ENCODE peak calls at places on chromosomes 6 and 20, in six cellular contexts. One of them, this sample, is unnamed.

GRCh38 chr20:38153401-38153800 is 11.7 kb downstream of the TGM2 start:
- DNase-seq in H1: no peak
- DNase-seq in mesendoderm: no peak
- DNase-seq in mesenchymal stem cell: no peak
- DNase-seq in trophoblast cell: no peak
- DNase-seq in IMR-90: no peak
- DNase-seq in this sample: no peak

GRCh38 chr6:109428889-109429477 is 11.4 kb downstream of the PPIL6 start:
- DNase-seq in H1: no peak
- DNase-seq in mesendoderm: no peak
- DNase-seq in mesenchymal stem cell: peak
- DNase-seq in trophoblast cell: no peak
- DNase-seq in IMR-90: peak
- DNase-seq in this sample: no peak

GRCh38 chr6:39847216-39847615 is 55.0 kb downstream of the DAAM2 start:
- DNase-seq in H1: no peak
- DNase-seq in mesendoderm: no peak
- DNase-seq in mesenchymal stem cell: no peak
- DNase-seq in trophoblast cell: no peak
- DNase-seq in IMR-90: no peak
- DNase-seq in this sample: no peak

GRCh38 chr6:22145823-22146379 is 150.9 kb downstream of the PRL start:
- DNase-seq in H1: no peak
- DNase-seq in mesendoderm: peak
- DNase-seq in mesenchymal stem cell: peak
- DNase-seq in trophoblast cell: no peak
- DNase-seq in IMR-90: peak
- DNase-seq in this sample: no peak

GRCh38 chr6:35402136-35402855 is 49.8 kb upstream of the FANCE start:
- DNase-seq in H1: no peak
- DNase-seq in mesendoderm: no peak
- DNase-seq in mesenchymal stem cell: no peak
- DNase-seq in trophoblast cell: no peak
- DNase-seq in IMR-90: no peak
- DNase-seq in this sample: peak

GRCh38 chr6:128806274-128806673 is 76.7 kb upstream of the LAMA2 start:
- DNase-seq in H1: no peak
- DNase-seq in mesendoderm: no peak
- DNase-seq in mesenchymal stem cell: peak
- DNase-seq in trophoblast cell: peak
- DNase-seq in IMR-90: no peak
- DNase-seq in this sample: no peak

GRCh38 chr6:43825187-43826115 is 55.4 kb downstream of the VEGFA start:
- DNase-seq in H1: no peak
- DNase-seq in mesendoderm: peak
- DNase-seq in mesenchymal stem cell: no peak
- DNase-seq in trophoblast cell: no peak
- DNase-seq in IMR-90: no peak
- DNase-seq in this sample: no peak

GRCh38 chr20:23286346-23286745 is 64.2 kb upstream of the NXT1 start:
- DNase-seq in H1: no peak
- DNase-seq in mesendoderm: no peak
- DNase-seq in mesenchymal stem cell: no peak
- DNase-seq in trophoblast cell: no peak
- DNase-seq in IMR-90: no peak
- DNase-seq in this sample: no peak

GRCh38 chr20:25508083-25508770 is 77.1 kb downstream of the NINL start:
- DNase-seq in H1: no peak
- DNase-seq in mesendoderm: no peak
- DNase-seq in mesenchymal stem cell: peak
- DNase-seq in trophoblast cell: no peak
- DNase-seq in IMR-90: peak
- DNase-seq in this sample: no peak

GRCh38 chr6:166364480-166364879 is 18.3 kb downstream of the MPC1 start:
- DNase-seq in H1: no peak
- DNase-seq in mesendoderm: no peak
- DNase-seq in mesenchymal stem cell: no peak
- DNase-seq in trophoblast cell: no peak
- DNase-seq in IMR-90: no peak
- DNase-seq in this sample: no peak

GRCh38 chr20:62771396-62772102 is 24.7 kb upstream of the MRGBP start:
- DNase-seq in H1: no peak
- DNase-seq in mesendoderm: no peak
- DNase-seq in mesenchymal stem cell: no peak
- DNase-seq in trophoblast cell: no peak
- DNase-seq in IMR-90: no peak
- DNase-seq in this sample: no peak

GRCh38 chr20:20820780-20821495 is 108.5 kb upstream of the RALGAPA2 start:
- DNase-seq in H1: no peak
- DNase-seq in mesendoderm: peak
- DNase-seq in mesenchymal stem cell: no peak
- DNase-seq in trophoblast cell: no peak
- DNase-seq in IMR-90: no peak
- DNase-seq in this sample: no peak

GRCh38 chr6:118042855-118043254 is 135.8 kb downstream of the SLC35F1 start:
- DNase-seq in H1: no peak
- DNase-seq in mesendoderm: no peak
- DNase-seq in mesenchymal stem cell: peak
- DNase-seq in trophoblast cell: no peak
- DNase-seq in IMR-90: no peak
- DNase-seq in this sample: no peak

GRCh38 chr6:88449770-88450169 is 283.6 kb upstream of the CNR1 start:
- DNase-seq in H1: no peak
- DNase-seq in mesendoderm: no peak
- DNase-seq in mesenchymal stem cell: no peak
- DNase-seq in trophoblast cell: no peak
- DNase-seq in IMR-90: no peak
- DNase-seq in this sample: no peak

GRCh38 chr20:1467355-1468116 is 887 bp upstream of the NSFL1C start:
- DNase-seq in H1: peak
- DNase-seq in mesendoderm: peak
- DNase-seq in mesenchymal stem cell: no peak
- DNase-seq in trophoblast cell: peak
- DNase-seq in IMR-90: no peak
- DNase-seq in this sample: no peak

GRCh38 chr6:121608270-121608669 is 172.8 kb downstream of the GJA1 start:
- DNase-seq in H1: no peak
- DNase-seq in mesendoderm: no peak
- DNase-seq in mesenchymal stem cell: peak
- DNase-seq in trophoblast cell: no peak
- DNase-seq in IMR-90: peak
- DNase-seq in this sample: no peak

GRCh38 chr20:17542993-17543412 is 11.8 kb upstream of the BFSP1 start:
- DNase-seq in H1: no peak
- DNase-seq in mesendoderm: no peak
- DNase-seq in mesenchymal stem cell: peak
- DNase-seq in trophoblast cell: no peak
- DNase-seq in IMR-90: peak
- DNase-seq in this sample: no peak

GRCh38 chr6:79158856-79159516 is 75.5 kb downstream of the HMGN3 start:
- DNase-seq in H1: no peak
- DNase-seq in mesendoderm: peak
- DNase-seq in mesenchymal stem cell: no peak
- DNase-seq in trophoblast cell: no peak
- DNase-seq in IMR-90: no peak
- DNase-seq in this sample: no peak

GRCh38 chr20:21968486-21968885 is 263.0 kb downstream of the PAX1 start:
- DNase-seq in H1: no peak
- DNase-seq in mesendoderm: peak
- DNase-seq in mesenchymal stem cell: no peak
- DNase-seq in trophoblast cell: no peak
- DNase-seq in IMR-90: no peak
- DNase-seq in this sample: no peak

GRCh38 chr6:20943036-20943627 is 408.9 kb downstream of the CDKAL1 start:
- DNase-seq in H1: no peak
- DNase-seq in mesendoderm: peak
- DNase-seq in mesenchymal stem cell: no peak
- DNase-seq in trophoblast cell: no peak
- DNase-seq in IMR-90: no peak
- DNase-seq in this sample: no peak

GRCh38 chr20:5153152-5153467 is 26.3 kb downstream of the CDS2 start:
- DNase-seq in H1: no peak
- DNase-seq in mesendoderm: no peak
- DNase-seq in mesenchymal stem cell: no peak
- DNase-seq in trophoblast cell: no peak
- DNase-seq in IMR-90: no peak
- DNase-seq in this sample: no peak

GRCh38 chr6:94196891-94197290 is 777.5 kb upstream of the EPHA7 start:
- DNase-seq in H1: no peak
- DNase-seq in mesendoderm: no peak
- DNase-seq in mesenchymal stem cell: no peak
- DNase-seq in trophoblast cell: no peak
- DNase-seq in IMR-90: no peak
- DNase-seq in this sample: no peak

GRCh38 chr6:144534123-144534676 is 249.1 kb downstream of the UTRN start:
- DNase-seq in H1: no peak
- DNase-seq in mesendoderm: no peak
- DNase-seq in mesenchymal stem cell: no peak
- DNase-seq in trophoblast cell: no peak
- DNase-seq in IMR-90: peak
- DNase-seq in this sample: no peak
- H3K23ac ChIP-seq in H1: no peak
- H3K23ac ChIP-seq in mesendoderm: no peak
- H3K23ac ChIP-seq in mesenchymal stem cell: no peak
- H3K23ac ChIP-seq in trophoblast cell: no peak
- H3K23ac ChIP-seq in IMR-90: no peak
- H3K23ac ChIP-seq in this sample: no peak

DNA sequence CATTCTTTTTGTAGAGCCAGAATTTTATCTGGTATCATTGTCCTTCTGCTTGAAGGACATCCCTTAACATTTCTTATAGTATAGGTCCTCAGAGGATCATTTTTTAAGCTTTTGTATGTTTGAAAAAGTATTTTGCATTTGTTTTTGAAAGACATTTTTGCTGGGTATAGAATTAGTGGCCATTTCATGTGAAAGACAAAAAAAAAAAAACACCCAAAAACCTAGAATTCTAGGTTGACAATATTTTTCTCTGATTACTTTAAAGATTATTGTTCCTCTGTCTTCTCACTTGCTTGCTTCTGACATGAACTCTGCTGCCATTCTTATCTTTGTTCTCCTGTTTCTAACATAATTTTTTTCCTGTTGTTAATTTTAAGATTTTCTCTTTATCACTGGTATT is 75.7 kb upstream of the SLC22A16 start:
- DNase-seq in H1: no peak
- DNase-seq in mesendoderm: no peak
- DNase-seq in mesenchymal stem cell: no peak
- DNase-seq in trophoblast cell: no peak
- DNase-seq in IMR-90: no peak
- DNase-seq in this sample: no peak
- H3K4me3 ChIP-seq in H1: no peak
- H3K4me3 ChIP-seq in mesendoderm: no peak
- H3K4me3 ChIP-seq in mesenchymal stem cell: no peak
- H3K4me3 ChIP-seq in trophoblast cell: no peak
- H3K4me3 ChIP-seq in IMR-90: no peak
- H3K4me3 ChIP-seq in this sample: no peak

DNA sequence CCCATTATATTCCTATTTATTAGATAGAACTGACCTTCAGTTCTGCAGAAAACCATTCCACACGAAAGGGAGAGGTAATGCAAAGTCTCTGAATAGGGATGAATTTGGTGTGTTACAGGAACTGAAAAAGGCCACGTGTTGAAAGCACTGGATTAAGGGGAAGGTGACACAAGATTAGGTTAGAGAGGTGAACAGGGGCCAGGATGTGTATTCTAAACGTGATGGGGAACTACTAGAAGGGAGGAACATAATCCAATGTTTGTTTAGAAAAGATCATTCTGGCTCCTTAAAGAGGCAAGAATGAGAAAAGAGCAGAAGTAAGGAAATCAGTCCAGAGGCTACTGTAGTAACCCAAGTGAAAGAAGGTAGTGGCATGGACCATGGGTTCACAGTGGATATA is 6.3 kb upstream of the ZKSCAN8 start:
- DNase-seq in H1: no peak
- DNase-seq in mesendoderm: peak
- DNase-seq in mesenchymal stem cell: no peak
- DNase-seq in trophoblast cell: no peak
- DNase-seq in IMR-90: no peak
- DNase-seq in this sample: no peak
- H3K23ac ChIP-seq in H1: no peak
- H3K23ac ChIP-seq in mesendoderm: no peak
- H3K23ac ChIP-seq in mesenchymal stem cell: no peak
- H3K23ac ChIP-seq in trophoblast cell: no peak
- H3K23ac ChIP-seq in IMR-90: no peak
- H3K23ac ChIP-seq in this sample: no peak

GRCh38 chr6:111723412-111723970 is 117.8 kb upstream of the TRAF3IP2 start:
- DNase-seq in H1: no peak
- DNase-seq in mesendoderm: no peak
- DNase-seq in mesenchymal stem cell: no peak
- DNase-seq in trophoblast cell: no peak
- DNase-seq in IMR-90: no peak
- DNase-seq in this sample: no peak

GRCh38 chr6:111725446-111726112 is 119.9 kb upstream of the TRAF3IP2 start:
- DNase-seq in H1: no peak
- DNase-seq in mesendoderm: no peak
- DNase-seq in mesenchymal stem cell: no peak
- DNase-seq in trophoblast cell: no peak
- DNase-seq in IMR-90: peak
- DNase-seq in this sample: no peak

GRCh38 chr6:111722220-111722731 is 116.6 kb upstream of the TRAF3IP2 start:
- DNase-seq in H1: no peak
- DNase-seq in mesendoderm: peak
- DNase-seq in mesenchymal stem cell: peak
- DNase-seq in trophoblast cell: no peak
- DNase-seq in IMR-90: peak
- DNase-seq in this sample: no peak

GRCh38 chr6:111724505-111724904 is 118.8 kb upstream of the TRAF3IP2 start:
- DNase-seq in H1: no peak
- DNase-seq in mesendoderm: no peak
- DNase-seq in mesenchymal stem cell: no peak
- DNase-seq in trophoblast cell: no peak
- DNase-seq in IMR-90: no peak
- DNase-seq in this sample: no peak

GRCh38 chr6:111724039-111724438 is 118.4 kb upstream of the TRAF3IP2 start:
- DNase-seq in H1: no peak
- DNase-seq in mesendoderm: no peak
- DNase-seq in mesenchymal stem cell: no peak
- DNase-seq in trophoblast cell: no peak
- DNase-seq in IMR-90: no peak
- DNase-seq in this sample: no peak
- H3K4me3 ChIP-seq in H1: no peak
- H3K4me3 ChIP-seq in mesendoderm: no peak
- H3K4me3 ChIP-seq in mesenchymal stem cell: no peak
- H3K4me3 ChIP-seq in trophoblast cell: no peak
- H3K4me3 ChIP-seq in IMR-90: no peak
- H3K4me3 ChIP-seq in this sample: no peak

GRCh38 chr6:32971245-32971580 is 2.8 kb downstream of the BRD2 start:
- DNase-seq in H1: no peak
- DNase-seq in mesendoderm: no peak
- DNase-seq in mesenchymal stem cell: no peak
- DNase-seq in trophoblast cell: no peak
- DNase-seq in IMR-90: no peak
- DNase-seq in this sample: no peak
- H3K23ac ChIP-seq in H1: no peak
- H3K23ac ChIP-seq in mesendoderm: peak
- H3K23ac ChIP-seq in mesenchymal stem cell: no peak
- H3K23ac ChIP-seq in trophoblast cell: no peak
- H3K23ac ChIP-seq in IMR-90: peak
- H3K23ac ChIP-seq in this sample: peak

This sample was measured in neuronal stem cell.